ENCODE peak calls at places on chromosome 19, in four cellular contexts. D is HCT116, F is neural progenitor cell, R is GM23248. E is an unnamed sample.

GRCh38 chr19:3129112-3129511 is 6.7 kb upstream of the GNA15 start:
- DNase-seq in F (no peak), R (peak; percentile 75), D (peak; percentile 48), E (no peak)

GRCh38 chr19:58325623-58326022 is 1.2 kb upstream of the ZSCAN22 start:
- DNase-seq in D (no peak), R (peak; percentile 65), F (no peak), E (no peak)

GRCh38 chr19:14512420-14512961 is 5.7 kb downstream of the DNAJB1 start:
- DNase-seq in R (no peak), F (no peak), D (no peak), E (no peak)

GRCh38 chr19:21586341-21587116 is 81.1 kb downstream of the ZNF429 start:
- DNase-seq in D (no peak), F (peak; percentile 41), R (peak; percentile 20), E (no peak)

GRCh38 chr19:55041244-55041626 is 3.2 kb upstream of the GP6 start:
- DNase-seq in F (no peak), R (no peak), D (no peak), E (no peak)

GRCh38 chr19:28631931-28632330 is 581.0 kb downstream of the UQCRFS1 start:
- DNase-seq in D (no peak), R (no peak), F (no peak), E (peak; percentile 62)

GRCh38 chr19:20661150-20661819 is at the start of gene ZNF626:
- DNase-seq in R (peak; percentile 98), F (peak; percentile 99), D (no peak), E (peak; percentile 49)

GRCh38 chr19:55256562-55257460 is 2.0 kb downstream of the PPP6R1 start:
- DNase-seq in D (no peak), R (peak; percentile 41), F (no peak), E (no peak)

GRCh38 chr19:14361824-14362223 is 19.4 kb upstream of the ADGRE5 start:
- DNase-seq in D (no peak), R (no peak), F (peak; percentile 52), E (no peak)

GRCh38 chr19:42246143-42246868 is 3.9 kb upstream of the GSK3A start:
- DNase-seq in R (peak; percentile 93), D (no peak), F (peak; percentile 80), E (no peak)

GRCh38 chr19:2034729-2035589 is 16.1 kb downstream of the MKNK2 start:
- DNase-seq in R (peak; percentile 70), D (peak; percentile 87), F (peak; percentile 71), E (peak; percentile 46)

GRCh38 chr19:45262570-45262969 is 11.5 kb downstream of the MARK4 start:
- DNase-seq in F (no peak), D (no peak), R (no peak), E (no peak)

GRCh38 chr19:30255783-30256509 is 116.2 kb upstream of the ZNF536 start:
- DNase-seq in R (no peak), F (peak; percentile 68), D (no peak), E (no peak)

GRCh38 chr19:57816652-57817051 is 1.9 kb upstream of the ZNF552 start:
- DNase-seq in D (no peak), R (no peak), F (no peak), E (no peak)

GRCh38 chr19:21532904-21533303 is 27.5 kb downstream of the ZNF429 start:
- DNase-seq in D (no peak), R (no peak), F (no peak), E (no peak)

GRCh38 chr19:6235031-6235951 is 44.5 kb downstream of the MLLT1 start:
- DNase-seq in R (no peak), D (no peak), F (no peak), E (no peak)

GRCh38 chr19:7904074-7905020 is 670 bp downstream of the MAP2K7 start:
- DNase-seq in D (no peak), F (peak; percentile 66), R (no peak), E (peak; percentile 42)

GRCh38 chr19:8487137-8487851 is 15.1 kb downstream of the PRAM1 start:
- DNase-seq in F (no peak), D (no peak), R (no peak), E (no peak)

GRCh38 chr19:30447276-30447870 is 75.2 kb downstream of the ZNF536 start:
- DNase-seq in R (peak; percentile 51), F (no peak), D (no peak), E (no peak)

GRCh38 chr19:37942516-37942902 is 35.5 kb downstream of the SIPA1L3 start:
- DNase-seq in D (no peak), F (no peak), R (no peak), E (no peak)

GRCh38 chr19:49413348-49413747 is 9.9 kb downstream of the PTH2 start:
- DNase-seq in F (peak; percentile 68), R (no peak), D (no peak), E (no peak)

GRCh38 chr19:33047422-33047821 is 17.3 kb downstream of the RHPN2 start:
- DNase-seq in F (no peak), R (no peak), D (peak; percentile 96), E (no peak)

GRCh38 chr19:38149597-38149996 is 74.4 kb downstream of the DPF1 start:
- DNase-seq in D (no peak), R (no peak), F (no peak), E (no peak)

GRCh38 chr19:38004505-38005223 is 97.7 kb downstream of the SIPA1L3 start:
- DNase-seq in F (peak; percentile 92), R (peak; percentile 97), D (peak; percentile 81), E (peak; percentile 32)

GRCh38 chr19:5621945-5622464 is 571 bp downstream of the SAFB2 start:
- DNase-seq in D (no peak), F (peak; percentile 29), R (peak; percentile 60), E (peak; percentile 17)

GRCh38 chr19:11421607-11422098 is 2.5 kb upstream of the RGL3 start:
- DNase-seq in D (no peak), F (peak; percentile 61), R (peak; percentile 32), E (peak; percentile 11)

GRCh38 chr19:3275068-3275582 is 50.7 kb downstream of the CELF5 start:
- DNase-seq in F (peak; percentile 87), R (no peak), D (peak; percentile 36), E (no peak)

GRCh38 chr19:38730470-38730730 is 13.9 kb downstream of the CAPN12 start:
- DNase-seq in F (no peak), R (no peak), D (no peak), E (no peak)

GRCh38 chr19:19866599-19867248 is 1.0 kb downstream of the ZNF253 start:
- DNase-seq in D (no peak), R (peak; percentile 20), F (peak; percentile 83), E (peak; percentile 12)

GRCh38 chr19:5804516-5805464 is at the start of gene NRTN:
- DNase-seq in F (peak; percentile 84), R (no peak), D (no peak), E (peak; percentile 55)

GRCh38 chr19:1624458-1624857 is 19.2 kb upstream of the UQCR11 start:
- DNase-seq in F (peak; percentile 81), D (peak; percentile 43), R (peak; percentile 63), E (peak; percentile 21)

GRCh38 chr19:442085-442484 is 18.7 kb downstream of the SHC2 start:
- DNase-seq in D (no peak), R (no peak), F (no peak), E (no peak)

GRCh38 chr19:38693380-38694223 is 46.2 kb downstream of the ACTN4 start:
- DNase-seq in D (peak; percentile 91), R (peak; percentile 79), F (peak; percentile 87), E (peak; percentile 65)

GRCh38 chr19:991174-991931 is 7.2 kb downstream of the WDR18 start:
- DNase-seq in D (peak; percentile 22), F (peak; percentile 28), R (peak; percentile 75), E (no peak)

GRCh38 chr19:46515879-46516350 is 20.2 kb upstream of the PNMA8B start:
- DNase-seq in F (peak; percentile 57), D (no peak), R (peak; percentile 74), E (peak; percentile 43)
- TF ChIP-seq EZH2phosphoT487 in F (no peak), D (no peak), R (no peak), E (no peak)

GRCh38 chr19:47520343-47520806 is 5.5 kb upstream of the NAPA start:
- DNase-seq in F (no peak), D (no peak), R (no peak), E (no peak)

GRCh38 chr19:47518854-47519253 is 4.0 kb upstream of the NAPA start:
- DNase-seq in D (no peak), R (no peak), F (no peak), E (no peak)

GRCh38 chr19:47521473-47522180 is 6.8 kb upstream of the NAPA start:
- DNase-seq in R (no peak), F (no peak), D (no peak), E (no peak)

GRCh38 chr19:47523473-47523872 is 8.6 kb upstream of the NAPA start:
- DNase-seq in D (no peak), F (no peak), R (no peak), E (no peak)

DNA sequence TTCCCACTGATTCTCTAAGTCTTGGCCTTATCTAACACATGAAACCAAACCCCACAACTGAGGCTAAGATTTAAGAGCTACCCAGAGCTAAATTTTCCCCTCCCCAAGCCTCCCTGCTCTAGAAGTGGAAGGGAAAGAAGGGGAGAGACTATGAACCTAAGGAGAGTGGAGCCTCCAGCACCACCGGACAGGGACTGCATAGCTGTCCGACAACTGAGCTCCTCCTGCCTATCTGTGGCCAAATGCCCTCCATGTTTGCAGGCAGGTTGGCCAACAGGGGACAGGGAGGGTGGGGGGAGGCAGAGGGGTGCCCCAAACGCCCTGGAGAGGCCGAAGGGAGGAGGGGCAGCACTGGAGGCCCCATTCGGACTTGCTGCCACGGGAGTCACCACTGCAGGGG is 6.0 kb upstream of the NAPA start:
- DNase-seq in R (no peak), F (no peak), D (no peak), E (no peak)
- H3K4me1 ChIP-seq in R (peaks cover 6% of the 10 kb centered on the region), F (no peaks in the 10 kb centered on the region), D (peaks cover 5% of the 10 kb centered on the region), E (peaks cover 14% of the 10 kb centered on the region)

GRCh38 chr19:12997967-12998940 is 3.0 kb downstream of the NFIX start:
- DNase-seq in F (no peak), D (no peak), R (peak; percentile 45), E (no peak)

GRCh38 chr19:12994701-12995595 is at the start of gene NFIX:
- DNase-seq in R (peak; percentile 86), F (peak; percentile 89), D (no peak), E (peak; percentile 54)

GRCh38 chr19:12997225-12997966 is 2.1 kb downstream of the NFIX start:
- DNase-seq in R (peak; percentile 56), F (no peak), D (no peak), E (no peak)

GRCh38 chr19:12995596-12996541 is 594 bp downstream of the NFIX start:
- DNase-seq in R (peak; percentile 59), D (no peak), F (no peak), E (no peak)

GRCh38 chr19:12996542-12997094 is 1.3 kb downstream of the NFIX start:
- DNase-seq in R (peak; percentile 74), F (peak; percentile 73), D (no peak), E (no peak)
- TF ChIP-seq EZH2phosphoT487 in R (no peak), F (peak; percentile 99), D (no peak), E (no peak)

GRCh38 chr19:16014923-16015804 is 61.1 kb upstream of the TPM4 start:
- DNase-seq in R (no peak), D (no peak), F (no peak), E (no peak)
- H3K4me1 ChIP-seq in R (no peaks in the 10 kb centered on the region), D (no peaks in the 10 kb centered on the region), F (no peaks in the 10 kb centered on the region), E (no peaks in the 10 kb centered on the region)